ENCODE peak calls at places on chromosomes 2 and 18, in four cellular contexts. P is mesenchymal stem cell, I is IMR-90, U is mesendoderm. Z is an unnamed sample.

GRCh38 chr18:64409511-64409910 is 260.6 kb upstream of the LINC00305 start:
- DNase-seq in P (peak), I (no peak), U (peak), Z (peak)

GRCh38 chr18:45056907-45057306 is 376.2 kb downstream of the SETBP1 start:
- DNase-seq in P (peak), I (peak), U (peak), Z (no peak)

GRCh38 chr2:5969301-5969700 is 277.1 kb downstream of the SOX11 start:
- DNase-seq in P (no peak), I (no peak), U (no peak), Z (no peak)

GRCh38 chr2:127080941-127081769 is 25.8 kb downstream of the BIN1 start:
- DNase-seq in P (no peak), I (no peak), U (no peak), Z (no peak)

GRCh38 chr2:166234112-166234846 is 106.5 kb upstream of the SCN1A start:
- DNase-seq in P (peak), I (peak), U (peak), Z (no peak)

GRCh38 chr2:230225486-230225885 is at the start of gene SP140:
- DNase-seq in P (no peak), I (no peak), U (no peak), Z (no peak)

GRCh38 chr2:1055014-1055595 is 104.5 kb downstream of the SNTG2 start:
- DNase-seq in P (peak), I (peak), U (peak), Z (no peak)

GRCh38 chr2:146317959-146318358 is 1526.9 kb upstream of the ACVR2A start:
- DNase-seq in P (peak), I (peak), U (no peak), Z (no peak)

GRCh38 chr2:176818653-176819052 is 393.9 kb upstream of the HNRNPA3 start:
- DNase-seq in P (no peak), I (no peak), U (no peak), Z (no peak)
- H3K23ac ChIP-seq in P (no peak), I (no peak), U (no peak), Z (no peak)

GRCh38 chr2:213187386-213187785 is 36.0 kb upstream of the IKZF2 start:
- DNase-seq in P (no peak), I (peak), U (no peak), Z (no peak)

GRCh38 chr2:213187833-213188532 is 36.6 kb upstream of the IKZF2 start:
- DNase-seq in P (peak), I (peak), U (peak), Z (peak)

GRCh38 chr2:213188533-213188867 is 37.1 kb upstream of the IKZF2 start:
- DNase-seq in P (no peak), I (no peak), U (no peak), Z (no peak)

GRCh38 chr2:213185147-213185822 is 33.9 kb upstream of the IKZF2 start:
- DNase-seq in P (no peak), I (no peak), U (no peak), Z (no peak)

DNA sequence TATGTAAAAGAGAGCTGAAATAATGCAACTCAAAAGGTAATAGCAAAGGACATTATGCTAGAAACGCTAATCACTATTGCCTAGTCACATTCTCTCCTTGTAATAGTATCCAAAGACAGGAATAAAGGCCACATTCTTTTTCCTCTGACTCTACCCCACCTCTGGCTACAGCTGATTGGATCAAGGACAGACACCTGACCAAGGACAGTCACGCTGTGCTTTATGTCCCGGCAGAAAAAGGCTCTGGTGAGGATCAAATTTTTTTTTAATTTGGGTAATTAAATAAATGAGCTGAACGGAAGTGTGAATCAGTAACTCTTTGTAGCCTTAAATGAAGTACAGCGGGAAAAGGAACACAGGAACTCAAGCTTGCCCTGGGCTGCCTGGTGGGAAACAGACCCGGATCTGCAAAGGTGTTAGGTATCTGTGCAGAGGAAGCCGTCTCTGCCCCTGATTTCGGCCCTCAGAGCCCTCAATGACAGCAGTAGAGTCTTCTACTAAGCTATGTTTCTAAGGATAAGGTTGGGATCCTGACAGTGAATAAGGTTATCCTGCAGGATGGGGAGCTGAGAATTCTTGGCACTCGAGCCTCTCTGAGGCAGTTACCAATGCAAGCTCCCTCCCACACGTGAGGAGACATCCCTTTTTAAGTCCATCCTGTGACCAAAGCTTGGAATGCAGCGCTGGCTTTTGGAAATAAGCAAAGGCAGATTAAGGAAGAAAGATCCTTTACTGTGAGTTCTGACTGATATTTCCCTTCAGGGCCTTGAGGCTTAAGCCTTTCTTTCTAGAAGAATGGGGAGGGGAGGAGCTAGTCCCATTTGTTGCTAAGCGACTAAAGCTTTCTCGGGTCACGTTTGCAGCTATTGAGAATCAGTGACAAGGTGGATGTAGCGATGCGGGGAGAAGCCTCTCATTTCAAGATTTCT is 37.8 kb upstream of the IKZF2 start:
- DNase-seq in P (peak), I (peak), U (peak), Z (peak)
- H3K18ac ChIP-seq in P (peak), I (peak), U (no peak), Z (peak)

GRCh38 chr2:241864897-241865213 is 4.7 kb upstream of the RTP5 start:
- DNase-seq in P (no peak), I (no peak), U (no peak), Z (no peak)
- H3K23ac ChIP-seq in P (no peak), I (no peak), U (no peak), Z (peak)

GRCh38 chr2:236170678-236171212 is 2.6 kb upstream of the GBX2 start:
- DNase-seq in P (no peak), I (no peak), U (peak), Z (peak)
- H3K18ac ChIP-seq in P (no peak), I (no peak), U (no peak), Z (no peak)

GRCh38 chr2:137896467-137896866 is 67.8 kb upstream of the HNMT start:
- DNase-seq in P (no peak), I (no peak), U (peak), Z (no peak)

GRCh38 chr2:137897082-137897481 is 67.2 kb upstream of the HNMT start:
- DNase-seq in P (no peak), I (no peak), U (peak), Z (no peak)

GRCh38 chr2:137900421-137901141 is 63.7 kb upstream of the HNMT start:
- DNase-seq in P (no peak), I (no peak), U (no peak), Z (no peak)
- H3K23ac ChIP-seq in P (no peak), I (no peak), U (no peak), Z (no peak)

GRCh38 chr2:216308532-216308931 is 63.8 kb downstream of the MARCHF4 start:
- DNase-seq in P (peak), I (peak), U (no peak), Z (no peak)
- H3K18ac ChIP-seq in P (no peak), I (peak), U (no peak), Z (no peak)

GRCh38 chr18:49893036-49893435 is 79.7 kb upstream of the ACAA2 start:
- DNase-seq in P (peak), I (no peak), U (peak), Z (no peak)

GRCh38 chr18:49899647-49900330 is 86.5 kb upstream of the ACAA2 start:
- DNase-seq in P (no peak), I (no peak), U (peak), Z (no peak)

GRCh38 chr18:49901862-49902340 is 88.6 kb upstream of the ACAA2 start:
- DNase-seq in P (no peak), I (no peak), U (no peak), Z (no peak)

GRCh38 chr18:49894827-49895226 is 81.5 kb upstream of the ACAA2 start:
- DNase-seq in P (no peak), I (no peak), U (no peak), Z (no peak)

DNA sequence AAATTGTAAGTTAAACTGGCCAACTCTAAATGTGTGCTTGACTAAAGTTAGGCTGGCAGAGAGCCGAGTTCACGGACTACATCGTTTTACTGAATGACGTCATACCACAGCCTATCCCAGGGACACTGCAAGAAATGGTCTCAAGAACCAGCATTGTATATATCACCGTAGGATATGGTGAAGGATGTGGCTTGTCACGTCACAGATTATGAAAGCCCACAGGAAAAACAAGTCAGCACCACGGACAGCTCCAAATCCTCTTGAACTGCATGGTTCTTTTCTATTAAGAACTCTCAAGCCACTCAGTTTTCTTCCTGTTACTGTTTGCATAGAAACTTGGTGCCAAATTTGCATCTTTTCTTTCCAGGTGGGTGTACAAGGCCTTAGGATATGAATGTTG is 85.1 kb upstream of the ACAA2 start:
- DNase-seq in P (peak), I (peak), U (peak), Z (peak)
- H3K23ac ChIP-seq in P (no peak), I (no peak), U (no peak), Z (no peak)

DNA sequence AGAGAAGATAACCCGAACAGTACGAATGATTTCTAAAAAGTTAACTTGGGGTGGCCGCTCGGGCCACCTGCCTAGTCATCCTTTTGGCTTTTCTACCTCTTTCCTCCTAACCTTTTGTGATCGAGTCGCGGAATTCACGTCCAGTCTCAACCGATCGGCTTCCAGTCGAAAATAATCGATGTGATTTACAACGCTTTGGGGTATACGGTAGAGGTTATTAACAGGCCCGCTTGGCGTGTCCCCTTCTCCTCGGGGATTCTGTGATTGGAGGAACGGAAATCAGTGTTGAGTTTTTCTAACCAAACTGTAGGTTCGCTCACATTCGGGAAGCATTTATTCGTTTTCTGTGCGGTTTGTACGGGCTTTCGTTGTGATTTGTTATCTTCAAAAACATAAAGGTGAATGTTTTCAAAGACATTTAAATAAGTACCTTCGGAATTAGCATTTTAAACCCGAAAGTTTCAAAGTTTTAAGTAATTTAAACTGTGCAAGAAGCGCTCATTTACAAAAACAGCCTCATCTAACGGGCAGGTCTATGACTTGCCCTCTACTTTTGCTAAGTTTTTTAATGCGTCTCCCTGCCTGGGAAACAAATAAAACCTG is 588 bp upstream of the FOXI3 start:
- DNase-seq in P (peak), I (no peak), U (peak), Z (no peak)
- H3K18ac ChIP-seq in P (no peak), I (no peak), U (peak), Z (no peak)

DNA sequence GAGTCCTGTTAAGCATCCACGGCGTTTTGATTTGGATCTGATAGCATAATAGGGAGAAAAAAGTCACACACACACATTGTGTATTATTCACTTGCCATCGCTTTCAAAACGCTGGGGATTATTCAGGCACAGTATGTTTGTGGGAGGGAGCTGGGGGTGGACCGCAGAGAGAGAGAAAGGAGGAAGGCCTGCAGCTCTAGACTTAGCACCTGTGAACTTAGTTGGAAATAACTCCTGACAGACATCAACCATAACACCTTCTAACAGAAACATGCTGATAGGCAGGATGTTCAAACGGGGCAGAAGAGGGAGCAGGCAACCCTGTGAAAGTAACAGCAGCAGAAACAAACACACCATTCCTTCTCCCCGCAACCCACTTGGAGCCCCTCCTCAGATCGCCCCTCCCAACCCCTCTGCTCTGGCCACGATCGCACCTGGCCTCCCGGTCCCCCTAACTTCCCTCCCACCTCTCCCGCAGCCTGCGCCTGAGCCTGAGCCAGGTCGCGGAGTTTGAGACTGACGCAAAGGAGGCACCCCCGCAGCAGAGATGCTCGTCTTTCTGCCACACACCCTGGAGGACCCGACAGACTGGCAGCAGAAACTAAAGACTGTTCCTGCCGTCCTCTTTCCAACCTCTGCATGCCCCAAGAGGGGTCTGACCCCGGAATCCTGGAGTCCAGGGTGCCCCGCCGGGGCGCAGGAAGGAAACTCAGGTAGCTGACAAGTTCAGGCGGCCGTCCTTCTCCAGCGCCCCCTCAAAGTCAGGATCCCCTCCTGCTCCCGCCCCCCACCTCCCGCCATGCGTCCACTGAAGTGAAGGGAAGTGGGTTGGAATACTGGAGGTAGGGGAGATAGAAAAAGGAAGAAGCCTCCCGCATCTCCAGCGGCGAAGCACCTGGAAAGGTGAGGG is 738 bp downstream of the CHST9 start:
- DNase-seq in P (no peak), I (no peak), U (peak), Z (no peak)
- H3K23ac ChIP-seq in P (no peak), I (no peak), U (peak), Z (peak)